ENCODE peak calls at places on chromosomes 7 and 10, in nine cellular contexts. D is memory B cell; J is thoracic aorta; M is PC-3; N is Caco-2; Z is dermis microvascular lymphatic vessel endothelial cell; O is CD4-positive, alpha-beta T cell; X is epithelial cell of esophagus; E is stimulated activated naive B cell treated with anti-CD40 and anti-IgM and Interleukin-4, amounts not matched to agents 10 μg/mL and 1 μg/mL and 100 μg/mL, for 72 hours. C is an unnamed sample.

GRCh38 chr7:132882714-132883428 is 199.0 kb downstream of the CHCHD3 start:
- DNase-seq in D (no peak), J (no peak), M (no peak), N (no peak), Z (no peak), O (no peak), X (no peak), E (no peak), C (no peak)

GRCh38 chr7:139853576-139854511 is 24.8 kb downstream of the TBXAS1 start:
- DNase-seq in D (no peak), J (peak), M (peak), N (no peak), Z (peak), O (no peak), X (peak), E (no peak), C (no peak)

GRCh38 chr7:128092221-128092620 is 61.0 kb upstream of the LRRC4 start:
- DNase-seq in D (no peak), J (no peak), M (no peak), N (no peak), Z (no peak), O (no peak), X (no peak), E (no peak), C (no peak)

GRCh38 chr7:97480700-97481410 is 251.0 kb upstream of the TAC1 start:
- DNase-seq in D (no peak), J (no peak), M (no peak), N (no peak), Z (no peak), O (no peak), X (no peak), E (no peak), C (no peak)

GRCh38 chr10:132113766-132114365 is 48.1 kb downstream of the JAKMIP3 start:
- DNase-seq in D (no peak), J (no peak), M (no peak), N (peak), Z (no peak), O (no peak), X (no peak), E (no peak), C (no peak)

GRCh38 chr7:26307226-26307625 is 15.6 kb downstream of the SNX10 start:
- DNase-seq in D (no peak), J (no peak), M (peak), N (no peak), Z (no peak), O (no peak), X (peak), E (no peak), C (no peak)

GRCh38 chr10:96339956-96340904 is 18.6 kb downstream of the OPALIN start:
- DNase-seq in D (peak), J (peak), M (peak), N (peak), Z (peak), O (peak), X (peak), E (peak), C (peak)

GRCh38 chr7:15228891-15229290 is 326.3 kb upstream of the DGKB start:
- DNase-seq in D (no peak), J (no peak), M (no peak), N (no peak), Z (no peak), O (no peak), X (no peak), E (no peak), C (no peak)

GRCh38 chr10:29736325-29737208 is 101.8 kb upstream of the SVIL start:
- DNase-seq in D (no peak), J (no peak), M (peak), N (peak), Z (no peak), O (no peak), X (peak), E (no peak), C (peak)

GRCh38 chr7:112272921-112273561 is 66.5 kb downstream of the ZNF277 start:
- DNase-seq in D (no peak), J (no peak), M (no peak), N (no peak), Z (no peak), O (no peak), X (no peak), E (no peak), C (no peak)

GRCh38 chr10:112689327-112689726 is 242.3 kb downstream of the VTI1A start:
- DNase-seq in D (no peak), J (no peak), M (peak), N (peak), Z (no peak), O (no peak), X (peak), E (no peak), C (no peak)

GRCh38 chr10:80177781-80178636 is 27.3 kb downstream of the ANXA11 start:
- DNase-seq in D (no peak), J (no peak), M (no peak), N (no peak), Z (no peak), O (no peak), X (no peak), E (no peak), C (no peak)

C was measured in GM13976.